ENCODE peak calls at places on chromosomes 16 and 17, in four cellular contexts. Y is HCT116, U is neural progenitor cell, S is GM23338. Z is an unnamed sample.
A peak's percentile ranks its signal among the peaks of the same experiment; 100 is the strongest.

GRCh38 chr17:51725185-51725584 is 433.3 kb downstream of the CA10 start:
- DNase-seq in Y (no peak), U (no peak), S (no peak), Z (no peak)

GRCh38 chr17:54754560-54754959 is 146.1 kb upstream of the TOM1L1 start:
- DNase-seq in Y (peak; percentile 6), U (peak; percentile 4), S (peak; percentile 55), Z (no peak)

GRCh38 chr16:67858448-67858993 is 11.0 kb upstream of the CENPT start:
- DNase-seq in Y (no peak), U (no peak), S (no peak), Z (no peak)

GRCh38 chr17:66347661-66348604 is 45.5 kb downstream of the PRKCA start:
- DNase-seq in Y (no peak), U (no peak), S (no peak), Z (no peak)

GRCh38 chr16:65950211-65950610 is 416.3 kb upstream of the CDH5 start:
- DNase-seq in Y (no peak), U (no peak), S (no peak), Z (no peak)

GRCh38 chr17:8532021-8532420 is 96.3 kb downstream of the NDEL1 start:
- DNase-seq in Y (no peak), U (no peak), S (no peak), Z (no peak)

GRCh38 chr16:55437627-55438026 is 41.4 kb upstream of the MMP2 start:
- DNase-seq in Y (no peak), U (no peak), S (no peak), Z (no peak)

GRCh38 chr17:63696381-63696961 is 3.5 kb downstream of the LIMD2 start:
- DNase-seq in Y (peak; percentile 21), U (peak; percentile 75), S (peak; percentile 90), Z (peak; percentile 20)

GRCh38 chr17:45022655-45023339 is 28.6 kb downstream of the DCAKD start:
- DNase-seq in Y (no peak), U (no peak), S (no peak), Z (no peak)

GRCh38 chr17:9875441-9875840 is 29.6 kb downstream of the RCVRN start:
- DNase-seq in Y (no peak), U (peak; percentile 47), S (peak; percentile 11), Z (no peak)

GRCh38 chr17:78890111-78890897 is 12.7 kb downstream of the CEP295NL start:
- DNase-seq in Y (no peak), U (no peak), S (no peak), Z (peak; percentile 98)

GRCh38 chr17:67456889-67457288 is 79.8 kb downstream of the PITPNC1 start:
- DNase-seq in Y (no peak), U (no peak), S (no peak), Z (no peak)

GRCh38 chr17:53627511-53627910 is 195.2 kb upstream of the KIF2B start:
- DNase-seq in Y (no peak), U (no peak), S (no peak), Z (no peak)

GRCh38 chr16:648071-648785 is 937 bp upstream of the WDR90 start:
- DNase-seq in Y (no peak), U (peak; percentile 62), S (peak; percentile 75), Z (peak; percentile 81)

GRCh38 chr17:30238387-30239088 is 3.0 kb upstream of the SLC6A4 start:
- DNase-seq in Y (no peak), U (peak; percentile 60), S (peak; percentile 36), Z (no peak)

GRCh38 chr17:17693253-17693954 is 12.1 kb downstream of the RAI1 start:
- DNase-seq in Y (no peak), U (peak; percentile 85), S (peak; percentile 71), Z (no peak)

GRCh38 chr16:85722497-85722896 is 28.4 kb downstream of the C16orf74 start:
- DNase-seq in Y (no peak), U (no peak), S (no peak), Z (no peak)

GRCh38 chr17:74447628-74448159 is 15.8 kb downstream of the GPRC5C start:
- DNase-seq in Y (no peak), U (no peak), S (no peak), Z (no peak)
- H3K27ac ChIP-seq in Y (no peak overlapping the region), U (no peak overlapping the region), S (no peak overlapping the region), Z (no peak overlapping the region)

GRCh38 chr17:77884967-77885641 is 73.4 kb upstream of the TNRC6C start:
- DNase-seq in Y (no peak), U (no peak), S (no peak), Z (no peak)

GRCh38 chr17:77885678-77886386 is 72.7 kb upstream of the TNRC6C start:
- DNase-seq in Y (no peak), U (no peak), S (no peak), Z (no peak)

GRCh38 chr17:77887464-77888241 is 70.8 kb upstream of the TNRC6C start:
- DNase-seq in Y (no peak), U (peak; percentile 47), S (peak; percentile 66), Z (no peak)

GRCh38 chr17:77887110-77887463 is 71.4 kb upstream of the TNRC6C start:
- DNase-seq in Y (no peak), U (no peak), S (no peak), Z (no peak)

GRCh38 chr17:77886387-77886728 is 72.1 kb upstream of the TNRC6C start:
- DNase-seq in Y (no peak), U (no peak), S (no peak), Z (no peak)
- TF ChIP-seq EZH2phosphoT487 in Y (no peak), U (no peak), S (no peak), Z (no peak)

GRCh38 chr17:50181601-50182345 is 16.0 kb downstream of the SGCA start:
- DNase-seq in Y (no peak), U (no peak), S (no peak), Z (no peak)
- H3K27ac ChIP-seq in Y (no peak overlapping the region), U (no peak overlapping the region), S (no peak overlapping the region), Z (no peak overlapping the region)

GRCh38 chr16:29308644-29309546 is 97.6 kb downstream of the NPIPB11 start:
- DNase-seq in Y (no peak), U (no peak), S (no peak), Z (no peak)

GRCh38 chr16:29306201-29306600 is 100.3 kb downstream of the NPIPB11 start:
- DNase-seq in Y (no peak), U (no peak), S (no peak), Z (no peak)

GRCh38 chr16:29306953-29307597 is 99.4 kb downstream of the NPIPB11 start:
- DNase-seq in Y (no peak), U (no peak), S (no peak), Z (no peak)

GRCh38 chr16:29310852-29311314 is 95.6 kb downstream of the NPIPB11 start:
- DNase-seq in Y (no peak), U (no peak), S (no peak), Z (no peak)

DNA sequence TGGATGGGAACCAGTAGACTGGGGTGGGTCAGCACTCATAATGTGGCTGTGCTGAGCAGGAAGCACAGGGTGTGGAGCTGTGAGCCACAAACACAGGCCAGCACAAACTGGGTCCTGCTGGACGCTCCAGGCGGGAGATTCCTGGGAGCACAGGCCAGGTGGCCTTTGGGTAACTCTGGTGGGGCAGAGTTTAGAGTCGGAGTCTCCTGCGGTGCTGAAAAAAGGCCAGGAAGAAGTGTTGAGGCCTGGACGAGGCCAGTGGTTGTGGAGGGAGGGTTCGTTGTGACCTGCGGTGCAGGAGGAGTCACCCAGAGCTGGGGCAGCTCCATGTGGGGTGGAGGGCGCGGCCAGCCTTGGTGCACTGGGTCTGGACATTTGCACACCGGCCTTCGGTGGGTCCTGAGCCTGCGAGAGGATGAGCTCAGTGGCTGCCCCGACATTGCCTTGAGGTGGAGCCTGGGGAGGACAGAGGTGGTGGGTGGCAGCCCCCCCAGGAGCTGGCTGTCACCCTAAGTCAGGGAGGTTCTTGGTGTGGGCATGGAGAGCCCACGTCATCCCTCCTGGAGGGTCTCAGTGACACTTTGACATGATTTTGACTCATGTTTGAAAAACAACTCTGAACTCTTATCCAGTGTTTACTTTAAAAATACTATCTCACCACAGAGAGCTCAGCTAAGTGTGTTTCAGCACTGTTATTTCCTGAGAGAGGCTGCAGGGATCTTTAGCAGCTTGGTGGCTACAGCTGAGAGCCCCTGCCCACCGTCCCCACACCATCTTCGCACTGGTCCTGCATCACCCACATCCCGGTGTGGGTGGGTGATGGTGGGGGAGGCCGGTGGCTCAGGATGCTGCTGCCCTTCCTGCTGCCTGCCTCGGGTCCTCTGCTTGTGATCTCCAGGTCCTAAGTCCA is 98.7 kb downstream of the NPIPB11 start:
- DNase-seq in Y (no peak), U (no peak), S (no peak), Z (no peak)
- TF ChIP-seq EZH2phosphoT487 in Y (no peak), U (no peak), S (no peak), Z (no peak)

DNA sequence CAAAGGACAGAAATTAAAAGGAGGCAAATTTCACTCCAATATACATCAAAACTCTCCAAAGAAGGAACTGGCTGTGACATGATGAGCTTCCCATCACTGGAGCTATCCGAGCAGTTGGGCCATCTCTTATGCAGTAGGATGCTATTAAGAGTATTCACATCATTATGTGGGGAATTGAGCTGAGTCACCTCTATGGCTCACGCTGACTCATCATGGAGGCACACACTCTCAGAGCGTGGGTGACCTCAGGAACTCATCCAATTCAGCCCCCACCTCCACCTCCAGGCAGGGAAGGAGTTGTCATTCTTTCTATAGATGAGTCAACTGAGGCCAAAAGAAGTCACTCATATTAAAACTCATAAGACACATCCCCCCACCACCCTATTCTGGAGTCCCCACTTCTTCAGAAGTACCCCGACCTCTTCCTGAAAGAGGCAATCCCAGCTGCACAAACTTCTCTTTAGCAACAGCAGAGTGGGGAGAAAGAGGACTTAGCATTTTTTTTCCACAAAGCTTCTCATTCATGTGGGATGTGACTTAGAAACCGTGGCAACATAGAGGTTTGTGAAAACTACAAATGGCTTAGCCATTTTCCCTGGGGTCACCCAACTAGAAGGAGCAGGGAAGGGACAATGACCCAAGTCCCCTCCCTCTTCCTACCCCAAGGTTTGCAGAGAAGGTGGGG is 32.5 kb downstream of the ABCC12 start:
- DNase-seq in Y (peak; percentile 85), U (no peak), S (no peak), Z (no peak)
- H3K27ac ChIP-seq in Y (peak overlapping the region; percentile 8), U (no peak overlapping the region), S (no peak overlapping the region), Z (no peak overlapping the region)

DNA sequence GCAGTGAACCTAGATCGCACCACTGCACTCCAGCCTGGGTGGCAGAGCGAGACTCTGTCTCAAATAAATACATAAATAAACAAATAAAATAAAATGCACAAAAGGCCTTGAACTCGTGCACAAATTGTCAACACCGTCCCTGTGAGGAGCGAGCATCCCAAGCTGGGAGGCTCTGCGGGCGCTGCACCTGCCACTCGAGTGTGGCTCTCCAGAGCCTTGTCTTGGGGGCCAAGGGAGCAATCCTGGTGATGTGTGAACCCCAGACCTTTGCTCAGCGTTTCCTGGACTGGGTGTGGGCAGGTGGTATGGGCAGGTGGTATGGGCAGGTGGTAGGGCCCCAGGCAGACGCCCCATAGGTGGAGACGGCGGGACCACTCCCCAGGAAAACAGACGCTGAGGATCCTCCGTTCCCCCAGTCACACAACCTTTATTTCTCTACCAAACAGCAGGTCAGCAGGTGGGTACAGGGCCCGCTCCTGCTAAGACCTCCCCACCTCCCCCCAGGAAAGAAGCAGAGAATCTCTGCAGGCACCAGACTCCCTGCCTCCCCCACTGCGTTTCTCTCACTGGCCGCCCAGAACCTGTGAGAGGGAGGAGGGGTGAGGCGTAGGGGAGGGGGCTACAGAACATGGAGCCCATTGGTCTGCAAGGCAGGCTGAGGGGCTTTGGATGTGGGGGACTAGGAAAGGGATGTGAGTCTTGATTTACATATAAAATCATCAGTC is 7.4 kb upstream of the P2RX1 start:
- DNase-seq in Y (no peak), U (no peak), S (no peak), Z (no peak)
- TF ChIP-seq EZH2phosphoT487 in Y (no peak), U (no peak), S (no peak), Z (no peak)